ENCODE peak calls at places on chromosomes 4 and X, in seven cellular contexts. G is nephron progenitor cell; X is effector memory CD8-positive, alpha-beta T cell; T is activated naive CD4-positive, alpha-beta T cell; H is stromal cell of bone marrow; W is right lobe of liver; E is AG09309. Q is an unnamed sample.
A peak's percentile ranks its signal among the peaks of the same experiment; 100 is the strongest.

GRCh38 chr4:110637408-110638131 is 14.7 kb upstream of the PITX2 start:
- DNase-seq in X (no peak), T (no peak), G (peak; percentile 54), E (no peak), W (no peak), H (no peak), Q (no peak)

GRCh38 chr4:124030038-124030638 is 633.5 kb downstream of the SPRY1 start:
- DNase-seq in X (no peak), E (no peak), H (no peak), W (no peak), G (no peak), T (no peak), Q (no peak)

GRCh38 chrX:54776987-54777672 is 20.9 kb downstream of the ITIH6 start:
- DNase-seq in W (no peak), T (no peak), G (no peak), H (no peak), X (no peak), E (no peak), Q (no peak)

GRCh38 chrX:68416592-68416991 is 16.7 kb downstream of the OPHN1 start:
- DNase-seq in G (no peak), H (no peak), T (no peak), W (no peak), E (no peak), X (no peak), Q (no peak)

GRCh38 chrX:133654801-133655200 is 239.5 kb upstream of the GPC4 start:
- DNase-seq in E (no peak), G (no peak), W (no peak), X (no peak), H (no peak), T (no peak), Q (no peak)

GRCh38 chr4:138347561-138347960 is 105.4 kb upstream of the SLC7A11 start:
- DNase-seq in T (no peak), H (no peak), E (no peak), G (no peak), W (no peak), X (no peak), Q (no peak)

GRCh38 chrX:790031-790430 is 159.4 kb downstream of the SHOX start:
- DNase-seq in H (no peak), T (no peak), X (no peak), E (no peak), W (no peak), G (peak; percentile 21), Q (no peak)

GRCh38 chrX:13254076-13254785 is 65.6 kb downstream of the ATXN3L start:
- DNase-seq in X (no peak), W (no peak), G (no peak), T (no peak), H (no peak), E (no peak), Q (no peak)

GRCh38 chr4:123750044-123750443 is 353.4 kb downstream of the SPRY1 start:
- DNase-seq in E (no peak), G (peak; percentile 41), T (no peak), X (no peak), W (no peak), H (no peak), Q (no peak)

GRCh38 chr4:11455201-11455835 is 26.6 kb upstream of the HS3ST1 start:
- DNase-seq in E (no peak), W (no peak), G (no peak), X (no peak), T (no peak), H (no peak), Q (no peak)

GRCh38 chr4:156581693-156582092 is 389.9 kb downstream of the PDGFC start:
- DNase-seq in T (no peak), E (no peak), X (no peak), W (no peak), G (no peak), H (no peak), Q (no peak)

GRCh38 chr4:76960014-76960413 is 10.5 kb downstream of the SEPTIN11 start:
- DNase-seq in G (no peak), W (no peak), E (no peak), H (no peak), T (no peak), X (no peak), Q (no peak)

GRCh38 chrX:108216405-108216804 is 124.8 kb downstream of the ATG4A start:
- DNase-seq in H (no peak), W (no peak), X (no peak), T (no peak), E (no peak), G (no peak), Q (peak; percentile 61)

GRCh38 chr4:151934766-151935165 is 174.0 kb upstream of the GATB start:
- DNase-seq in E (no peak), G (no peak), W (no peak), H (no peak), X (no peak), T (no peak), Q (no peak)

GRCh38 chrX:27254663-27255062 is 208.5 kb downstream of the PPP4R3C start:
- DNase-seq in G (no peak), X (no peak), H (no peak), T (no peak), W (no peak), E (no peak), Q (no peak)

GRCh38 chr4:145887241-145887964 is 51.2 kb downstream of the ZNF827 start:
- DNase-seq in H (peak; percentile 47), T (no peak), W (no peak), E (peak; percentile 62), G (no peak), X (no peak), Q (peak; percentile 44)

GRCh38 chr4:119209077-119209476 is 3.4 kb upstream of the USP53 start:
- DNase-seq in X (no peak), H (peak; percentile 96), T (no peak), G (no peak), W (no peak), E (peak; percentile 76), Q (peak; percentile 91)

GRCh38 chr4:6324999-6325790 is 55.5 kb downstream of the WFS1 start:
- DNase-seq in H (no peak), W (no peak), X (no peak), T (no peak), E (no peak), G (no peak), Q (no peak)

GRCh38 chr4:121989715-121990114 is 37.9 kb upstream of the TRPC3 start:
- DNase-seq in T (no peak), E (peak; percentile 16), G (no peak), H (peak; percentile 30), W (no peak), X (no peak), Q (peak; percentile 13)

GRCh38 chrX:39755152-39756032 is 342.4 kb downstream of the BCOR start:
- DNase-seq in T (no peak), H (peak; percentile 85), W (no peak), X (no peak), G (peak; percentile 49), E (peak; percentile 83), Q (peak; percentile 90)

GRCh38 chr4:125421547-125421946 is 106.8 kb downstream of the FAT4 start:
- DNase-seq in G (no peak), X (no peak), H (no peak), W (no peak), T (no peak), E (no peak), Q (no peak)

GRCh38 chr4:3346146-3346545 is 53.3 kb downstream of the RGS12 start:
- DNase-seq in X (peak; percentile 35), W (no peak), E (peak; percentile 50), H (peak; percentile 70), T (no peak), G (peak; percentile 49), Q (peak; percentile 48)

GRCh38 chr4:124295413-124295812 is 417.1 kb downstream of the ANKRD50 start:
- DNase-seq in E (no peak), T (no peak), W (no peak), H (no peak), X (no peak), G (no peak), Q (no peak)

GRCh38 chr4:1661695-1662094 is 22.4 kb downstream of the FAM53A start:
- DNase-seq in E (no peak), T (no peak), H (no peak), X (no peak), W (no peak), G (no peak), Q (no peak)

GRCh38 chr4:1466034-1466960 is 60.1 kb upstream of the NKX1-1 start:
- DNase-seq in W (no peak), H (no peak), E (no peak), T (no peak), G (no peak), X (no peak), Q (no peak)